ENCODE peak calls at places on chromosomes 12 and 14, in eight cellular contexts. J is HL-60, F is AG04450, Q is tibial nerve, V is vagina, O is K562, Z is left lung, E is neural progenitor cell. U is an unnamed sample.

GRCh38 chr14:56195727-56196126 is 77.5 kb downstream of the PELI2 start:
- DNase-seq in Q (peak; percentile 39), F (no peak), O (no peak), J (no peak), Z (no peak), E (no peak), V (no peak), U (peak; percentile 38)

GRCh38 chr14:90368946-90369721 is 27.7 kb upstream of the CALM1 start:
- DNase-seq in V (no peak), Z (no peak), E (no peak), O (no peak), Q (no peak), J (no peak), F (no peak), U (no peak)

GRCh38 chr12:30853561-30854133 is 72.9 kb upstream of the TSPAN11 start:
- DNase-seq in V (no peak), E (no peak), J (no peak), Q (no peak), F (no peak), Z (peak; percentile 79), O (no peak), U (no peak)

GRCh38 chr12:49615725-49616124 is 7.6 kb upstream of the PRPF40B start:
- DNase-seq in J (no peak), Z (no peak), V (no peak), F (no peak), E (no peak), O (no peak), Q (no peak), U (no peak)

GRCh38 chr12:3752096-3752709 is 706 bp downstream of the CRACR2A start:
- DNase-seq in Q (no peak), F (no peak), E (no peak), J (peak; percentile 66), V (peak; percentile 79), O (peak; percentile 51), Z (peak; percentile 81), U (no peak)

GRCh38 chr12:10341892-10342509 is 34.3 kb downstream of the KLRD1 start:
- DNase-seq in E (no peak), Q (no peak), F (no peak), V (no peak), O (no peak), J (peak; percentile 73), Z (no peak), U (no peak)

GRCh38 chr12:55256831-55257230 is 12.4 kb downstream of the OR6C74 start:
- DNase-seq in V (no peak), F (no peak), O (no peak), J (no peak), Q (no peak), Z (no peak), E (no peak), U (no peak)

GRCh38 chr14:32473476-32473875 is 144.4 kb downstream of the AKAP6 start:
- DNase-seq in F (no peak), O (no peak), Z (no peak), Q (no peak), J (no peak), E (no peak), V (no peak), U (no peak)

GRCh38 chr14:97380539-97380941 is 583.4 kb downstream of the VRK1 start:
- DNase-seq in J (no peak), O (no peak), Z (no peak), Q (no peak), E (no peak), V (no peak), F (no peak), U (no peak)

GRCh38 chr14:50801706-50802105 is 29.3 kb downstream of the NIN start:
- DNase-seq in Q (no peak), E (no peak), F (no peak), Z (no peak), V (no peak), J (no peak), O (no peak), U (no peak)

GRCh38 chr12:108854453-108855283 is 2.7 kb downstream of the SSH1 start:
- DNase-seq in E (no peak), Q (no peak), Z (peak; percentile 84), V (no peak), J (no peak), F (peak; percentile 93), O (peak; percentile 38), U (peak; percentile 38)

GRCh38 chr14:91570021-91570420 is 59.9 kb upstream of the PPP4R3A start:
- DNase-seq in V (no peak), J (no peak), F (no peak), Q (no peak), O (no peak), Z (no peak), E (peak; percentile 92), U (no peak)

GRCh38 chr12:67427336-67427735 is 158.2 kb downstream of the CAND1 start:
- DNase-seq in F (no peak), E (no peak), Q (no peak), O (no peak), J (no peak), V (no peak), Z (no peak), U (no peak)

GRCh38 chr12:130748786-130749185 is 32.7 kb upstream of the RIMBP2 start:
- DNase-seq in E (no peak), O (no peak), J (no peak), V (no peak), Z (no peak), F (no peak), Q (no peak), U (no peak)

GRCh38 chr12:130747867-130748740 is 32.0 kb upstream of the RIMBP2 start:
- DNase-seq in J (no peak), E (peak; percentile 90), O (peak; percentile 75), F (no peak), Q (peak; percentile 57), V (no peak), Z (no peak), U (peak; percentile 77)

GRCh38 chr12:130754234-130755001 is 38.3 kb upstream of the RIMBP2 start:
- DNase-seq in Z (no peak), E (no peak), F (no peak), J (no peak), Q (no peak), V (no peak), O (no peak), U (no peak)

DNA sequence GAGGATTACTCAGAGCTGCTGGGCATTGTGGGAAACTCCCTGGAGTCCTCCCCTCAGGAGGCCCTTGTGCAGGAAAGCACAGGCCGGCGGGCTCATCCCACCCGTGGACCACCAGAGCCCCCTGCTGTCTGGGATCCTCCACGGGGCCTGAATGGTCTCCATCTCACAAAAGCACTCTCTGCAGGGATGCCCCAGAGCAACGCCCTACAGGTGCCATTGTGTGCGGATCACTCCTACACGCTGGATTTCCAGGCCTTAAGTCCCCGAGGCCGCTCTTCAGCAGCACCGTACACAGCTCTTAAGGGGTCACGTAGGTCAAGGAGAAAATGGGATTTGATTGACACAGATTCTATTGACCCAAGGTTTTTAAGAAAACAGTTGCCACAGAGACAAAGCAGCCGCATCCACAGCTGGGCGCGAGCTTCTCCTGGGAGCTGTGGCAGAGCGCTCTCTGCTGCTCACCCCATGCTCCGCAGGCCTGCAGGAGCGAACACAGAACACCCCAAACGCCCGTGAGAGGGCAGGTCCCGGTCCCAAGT is 36.7 kb upstream of the RIMBP2 start:
- DNase-seq in Q (no peak), J (no peak), E (peak; percentile 91), F (no peak), V (no peak), O (no peak), Z (no peak), U (peak; percentile 36)
- TF ChIP-seq CTCF in Q (no peak), J (no peak), E (peak; percentile 64), F (no peak), V (no peak), O (peak; percentile 36), Z (no peak), U (no peak)

GRCh38 chr14:102396531-102396930 is 33.8 kb downstream of the TECPR2 start:
- DNase-seq in E (no peak), F (no peak), Z (no peak), O (no peak), V (no peak), Q (no peak), J (no peak), U (no peak)
- H3K27ac ChIP-seq in E (peak overlapping the region; percentile 53), F (no peak overlapping the region), Z (no peak overlapping the region), O (no peak overlapping the region), V (no peak overlapping the region), Q (no peak overlapping the region), J (no peak overlapping the region), U (no peak overlapping the region)

GRCh38 chr12:95851609-95852008 is 7.1 kb upstream of the SNRPF start:
- DNase-seq in O (no peak), V (no peak), J (no peak), E (no peak), Q (no peak), Z (no peak), F (no peak), U (no peak)

GRCh38 chr12:95852133-95852532 is 6.6 kb upstream of the SNRPF start:
- DNase-seq in F (no peak), O (no peak), V (no peak), Z (no peak), E (no peak), Q (no peak), J (no peak), U (no peak)

GRCh38 chr12:95848575-95849388 is 10.0 kb upstream of the SNRPF start:
- DNase-seq in J (no peak), Z (no peak), O (no peak), E (peak; percentile 49), Q (no peak), F (no peak), V (no peak), U (peak; percentile 61)
- TF ChIP-seq CTCF in J (no peak), Z (peak; percentile 20), O (no peak), E (peak; percentile 52), Q (no peak), F (peak; percentile 44), V (no peak), U (peak; percentile 38)

DNA sequence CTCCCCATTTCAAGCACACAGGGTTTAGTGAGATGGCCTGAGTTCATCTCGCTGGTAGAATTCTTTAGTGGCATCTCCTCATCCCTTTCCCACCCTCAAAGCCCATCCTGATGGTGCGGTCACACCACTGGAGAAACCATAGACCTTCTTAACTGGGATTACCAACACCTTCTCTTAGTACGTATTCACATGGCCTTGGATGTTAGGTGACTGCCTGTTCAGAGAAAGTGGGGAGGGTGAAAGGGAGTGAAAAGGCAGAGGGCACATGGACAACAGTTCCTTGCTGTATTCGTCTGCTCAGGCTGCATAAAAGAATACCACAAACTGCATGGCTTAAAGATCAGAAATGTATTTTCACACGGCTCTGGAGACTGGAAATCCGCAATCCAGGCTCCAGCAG is 306.1 kb downstream of the ZFP36L1 start:
- DNase-seq in F (no peak), J (no peak), Z (no peak), E (no peak), V (no peak), O (no peak), Q (no peak), U (no peak)
- H3K27ac ChIP-seq in F (no peak overlapping the region), J (no peak overlapping the region), Z (no peak overlapping the region), E (no peak overlapping the region), V (no peak overlapping the region), O (no peak overlapping the region), Q (no peak overlapping the region), U (no peak overlapping the region)

GRCh38 chr14:52422650-52423356 is 108.7 kb downstream of the PTGER2 start:
- DNase-seq in F (no peak), Z (no peak), V (no peak), E (no peak), Q (no peak), O (no peak), J (no peak), U (no peak)
- TF ChIP-seq CTCF in F (no peak), Z (no peak), V (no peak), E (no peak), Q (no peak), O (no peak), J (no peak), U (no peak)